ENCODE peak calls at places on chromosomes 3 and 15, in eight cellular contexts. One of them, this sample, is unnamed.

GRCh38 chr3:141261472-141262171 is 30.0 kb downstream of the PXYLP1 start:
- DNase-seq in SK-N-SH: no peak
- DNase-seq in HCT116: no peak
- DNase-seq in MM.1S: no peak
- DNase-seq in hepatocyte: no peak
- DNase-seq in PC-3: no peak
- DNase-seq in neural progenitor cell: no peak
- DNase-seq in GM23338: no peak
- DNase-seq in this sample: peak; percentile 25

GRCh38 chr3:127799476-127800222 is 22.7 kb downstream of the MGLL start:
- DNase-seq in hepatocyte: no peak
- DNase-seq in PC-3: peak; percentile 89
- DNase-seq in MM.1S: no peak
- DNase-seq in GM23338: no peak
- DNase-seq in HCT116: peak; percentile 53
- DNase-seq in SK-N-SH: no peak
- DNase-seq in neural progenitor cell: no peak
- DNase-seq in this sample: peak; percentile 97

GRCh38 chr15:63019539-63020109 is 22.9 kb upstream of the TPM1 start:
- DNase-seq in SK-N-SH: no peak
- DNase-seq in HCT116: peak; percentile 78
- DNase-seq in GM23338: peak; percentile 77
- DNase-seq in neural progenitor cell: peak; percentile 73
- DNase-seq in MM.1S: no peak
- DNase-seq in PC-3: peak; percentile 97
- DNase-seq in hepatocyte: no peak
- DNase-seq in this sample: peak; percentile 71

GRCh38 chr15:75143738-75144334 is 57.8 kb upstream of the C15orf39 start:
- DNase-seq in PC-3: no peak
- DNase-seq in MM.1S: no peak
- DNase-seq in HCT116: no peak
- DNase-seq in neural progenitor cell: no peak
- DNase-seq in SK-N-SH: no peak
- DNase-seq in hepatocyte: no peak
- DNase-seq in GM23338: peak; percentile 51
- DNase-seq in this sample: peak; percentile 14

GRCh38 chr3:143604849-143605660 is 243.2 kb downstream of the SLC9A9 start:
- DNase-seq in PC-3: no peak
- DNase-seq in neural progenitor cell: no peak
- DNase-seq in MM.1S: no peak
- DNase-seq in HCT116: no peak
- DNase-seq in SK-N-SH: no peak
- DNase-seq in GM23338: no peak
- DNase-seq in hepatocyte: no peak
- DNase-seq in this sample: no peak

GRCh38 chr3:161171639-161172552 is 49.2 kb upstream of the NMD3 start:
- DNase-seq in hepatocyte: no peak
- DNase-seq in HCT116: peak; percentile 23
- DNase-seq in SK-N-SH: no peak
- DNase-seq in MM.1S: no peak
- DNase-seq in GM23338: peak; percentile 64
- DNase-seq in neural progenitor cell: peak; percentile 21
- DNase-seq in PC-3: peak; percentile 51
- DNase-seq in this sample: peak; percentile 18

GRCh38 chr15:39455502-39455991 is 125.3 kb upstream of the THBS1 start:
- DNase-seq in GM23338: no peak
- DNase-seq in hepatocyte: peak; percentile 65
- DNase-seq in HCT116: no peak
- DNase-seq in SK-N-SH: peak; percentile 5
- DNase-seq in MM.1S: no peak
- DNase-seq in neural progenitor cell: no peak
- DNase-seq in PC-3: peak; percentile 95
- DNase-seq in this sample: peak; percentile 91

GRCh38 chr15:79523266-79523665 is 91.1 kb downstream of the MINAR1 start:
- DNase-seq in SK-N-SH: peak; percentile 33
- DNase-seq in HCT116: no peak
- DNase-seq in MM.1S: no peak
- DNase-seq in PC-3: no peak
- DNase-seq in hepatocyte: no peak
- DNase-seq in neural progenitor cell: no peak
- DNase-seq in GM23338: no peak
- DNase-seq in this sample: peak; percentile 48

GRCh38 chr3:135924506-135924905 is 41.0 kb upstream of the PPP2R3A start:
- DNase-seq in PC-3: no peak
- DNase-seq in GM23338: no peak
- DNase-seq in neural progenitor cell: no peak
- DNase-seq in hepatocyte: no peak
- DNase-seq in MM.1S: no peak
- DNase-seq in SK-N-SH: no peak
- DNase-seq in HCT116: no peak
- DNase-seq in this sample: no peak

GRCh38 chr3:191721390-191721801 is 260.4 kb downstream of the PYDC2 start:
- DNase-seq in SK-N-SH: no peak
- DNase-seq in PC-3: no peak
- DNase-seq in HCT116: no peak
- DNase-seq in GM23338: no peak
- DNase-seq in neural progenitor cell: no peak
- DNase-seq in MM.1S: no peak
- DNase-seq in hepatocyte: no peak
- DNase-seq in this sample: no peak

GRCh38 chr3:102450976-102451375 is 16.2 kb downstream of the ZPLD1 start:
- DNase-seq in neural progenitor cell: no peak
- DNase-seq in SK-N-SH: no peak
- DNase-seq in GM23338: no peak
- DNase-seq in HCT116: no peak
- DNase-seq in PC-3: peak; percentile 58
- DNase-seq in MM.1S: no peak
- DNase-seq in hepatocyte: no peak
- DNase-seq in this sample: no peak

GRCh38 chr3:183371672-183371968 is 56.8 kb downstream of the MCF2L2 start:
- DNase-seq in neural progenitor cell: no peak
- DNase-seq in MM.1S: no peak
- DNase-seq in HCT116: peak; percentile 15
- DNase-seq in PC-3: peak; percentile 31
- DNase-seq in SK-N-SH: no peak
- DNase-seq in hepatocyte: no peak
- DNase-seq in GM23338: no peak
- DNase-seq in this sample: no peak

GRCh38 chr15:66638377-66638776 is 63.7 kb upstream of the SMAD6 start:
- DNase-seq in hepatocyte: no peak
- DNase-seq in neural progenitor cell: no peak
- DNase-seq in HCT116: no peak
- DNase-seq in GM23338: no peak
- DNase-seq in PC-3: no peak
- DNase-seq in MM.1S: peak; percentile 88
- DNase-seq in SK-N-SH: no peak
- DNase-seq in this sample: no peak

GRCh38 chr3:87167634-87168456 is 59.3 kb upstream of the CHMP2B start:
- DNase-seq in hepatocyte: peak; percentile 66
- DNase-seq in GM23338: peak; percentile 71
- DNase-seq in HCT116: peak; percentile 46
- DNase-seq in MM.1S: peak; percentile 71
- DNase-seq in PC-3: peak; percentile 84
- DNase-seq in SK-N-SH: peak; percentile 1
- DNase-seq in neural progenitor cell: peak; percentile 60
- DNase-seq in this sample: peak; percentile 70

GRCh38 chr3:39671116-39671515 is 138.3 kb upstream of the MYRIP start:
- DNase-seq in SK-N-SH: no peak
- DNase-seq in MM.1S: no peak
- DNase-seq in HCT116: no peak
- DNase-seq in PC-3: no peak
- DNase-seq in neural progenitor cell: no peak
- DNase-seq in hepatocyte: no peak
- DNase-seq in GM23338: no peak
- DNase-seq in this sample: peak; percentile 60

GRCh38 chr3:177381070-177381469 is 183.8 kb upstream of the TBL1XR1 start:
- DNase-seq in hepatocyte: no peak
- DNase-seq in GM23338: no peak
- DNase-seq in MM.1S: no peak
- DNase-seq in PC-3: no peak
- DNase-seq in HCT116: no peak
- DNase-seq in neural progenitor cell: no peak
- DNase-seq in SK-N-SH: no peak
- DNase-seq in this sample: no peak

GRCh38 chr3:177382944-177383343 is 185.7 kb upstream of the TBL1XR1 start:
- DNase-seq in neural progenitor cell: no peak
- DNase-seq in SK-N-SH: no peak
- DNase-seq in PC-3: no peak
- DNase-seq in GM23338: no peak
- DNase-seq in MM.1S: no peak
- DNase-seq in hepatocyte: no peak
- DNase-seq in HCT116: no peak
- DNase-seq in this sample: no peak

GRCh38 chr3:177388209-177388608 is 190.9 kb upstream of the TBL1XR1 start:
- DNase-seq in MM.1S: no peak
- DNase-seq in GM23338: no peak
- DNase-seq in neural progenitor cell: no peak
- DNase-seq in SK-N-SH: no peak
- DNase-seq in HCT116: no peak
- DNase-seq in hepatocyte: no peak
- DNase-seq in PC-3: no peak
- DNase-seq in this sample: no peak

GRCh38 chr3:177385186-177385585 is 187.9 kb upstream of the TBL1XR1 start:
- DNase-seq in hepatocyte: no peak
- DNase-seq in HCT116: no peak
- DNase-seq in GM23338: no peak
- DNase-seq in PC-3: no peak
- DNase-seq in MM.1S: no peak
- DNase-seq in neural progenitor cell: no peak
- DNase-seq in SK-N-SH: no peak
- DNase-seq in this sample: no peak

DNA sequence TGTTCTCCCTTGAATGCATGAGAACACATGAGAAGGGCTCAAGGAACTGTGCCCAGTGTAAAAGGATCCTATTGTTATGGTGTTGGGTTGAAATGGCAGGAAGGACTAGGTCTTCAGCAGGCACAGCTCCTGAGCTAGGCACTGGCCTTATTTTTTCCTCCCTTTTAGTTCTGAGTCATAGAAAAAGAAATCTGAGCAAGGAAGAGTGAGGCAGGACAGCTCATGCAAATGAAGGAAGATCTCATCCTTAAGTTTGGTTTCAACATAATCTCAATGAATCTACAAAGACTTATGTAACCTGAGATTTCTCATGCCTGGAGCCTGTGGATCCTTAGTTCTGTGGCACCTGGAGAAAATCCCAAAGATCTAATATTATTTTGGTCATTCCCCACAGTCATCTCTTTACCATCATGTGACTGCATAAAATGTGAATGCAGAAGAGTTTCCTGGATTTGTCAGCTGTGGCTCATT is 188.6 kb upstream of the TBL1XR1 start:
- DNase-seq in SK-N-SH: no peak
- DNase-seq in GM23338: no peak
- DNase-seq in neural progenitor cell: no peak
- DNase-seq in hepatocyte: no peak
- DNase-seq in PC-3: peak; percentile 39
- DNase-seq in HCT116: no peak
- DNase-seq in MM.1S: no peak
- DNase-seq in this sample: peak; percentile 85
- TF ChIP-seq EZH2phosphoT487 in SK-N-SH: no peak
- TF ChIP-seq EZH2phosphoT487 in GM23338: no peak
- TF ChIP-seq EZH2phosphoT487 in neural progenitor cell: no peak
- TF ChIP-seq EZH2phosphoT487 in hepatocyte: no peak
- TF ChIP-seq EZH2phosphoT487 in PC-3: no peak
- TF ChIP-seq EZH2phosphoT487 in HCT116: no peak
- TF ChIP-seq EZH2phosphoT487 in MM.1S: no peak
- TF ChIP-seq EZH2phosphoT487 in this sample: no peak

GRCh38 chr3:45034612-45035252 is 8.6 kb downstream of the CLEC3B start:
- DNase-seq in neural progenitor cell: no peak
- DNase-seq in SK-N-SH: no peak
- DNase-seq in hepatocyte: no peak
- DNase-seq in HCT116: no peak
- DNase-seq in MM.1S: peak; percentile 80
- DNase-seq in GM23338: no peak
- DNase-seq in PC-3: no peak
- DNase-seq in this sample: no peak
- H3K27me3 ChIP-seq in neural progenitor cell: peaks cover 53% of the 10 kb centered on the region
- H3K27me3 ChIP-seq in SK-N-SH: no peaks in the 10 kb centered on the region
- H3K27me3 ChIP-seq in hepatocyte: peaks cover 13% of the 10 kb centered on the region
- H3K27me3 ChIP-seq in HCT116: no peaks in the 10 kb centered on the region
- H3K27me3 ChIP-seq in MM.1S: no peaks in the 10 kb centered on the region
- H3K27me3 ChIP-seq in GM23338: peaks cover 40% of the 10 kb centered on the region
- H3K27me3 ChIP-seq in PC-3: no peaks in the 10 kb centered on the region
- H3K27me3 ChIP-seq in this sample: no peaks in the 10 kb centered on the region

GRCh38 chr3:118980832-118981231 is 53.8 kb downstream of the IGSF11 start:
- DNase-seq in neural progenitor cell: no peak
- DNase-seq in MM.1S: no peak
- DNase-seq in HCT116: no peak
- DNase-seq in SK-N-SH: no peak
- DNase-seq in PC-3: no peak
- DNase-seq in hepatocyte: no peak
- DNase-seq in GM23338: no peak
- DNase-seq in this sample: no peak
- TF ChIP-seq EZH2phosphoT487 in neural progenitor cell: no peak
- TF ChIP-seq EZH2phosphoT487 in MM.1S: no peak
- TF ChIP-seq EZH2phosphoT487 in HCT116: no peak
- TF ChIP-seq EZH2phosphoT487 in SK-N-SH: no peak
- TF ChIP-seq EZH2phosphoT487 in PC-3: no peak
- TF ChIP-seq EZH2phosphoT487 in hepatocyte: no peak
- TF ChIP-seq EZH2phosphoT487 in GM23338: no peak
- TF ChIP-seq EZH2phosphoT487 in this sample: no peak

GRCh38 chr3:10937141-10937825 is 55.3 kb upstream of the SLC6A1 start:
- DNase-seq in SK-N-SH: no peak
- DNase-seq in hepatocyte: no peak
- DNase-seq in neural progenitor cell: no peak
- DNase-seq in HCT116: no peak
- DNase-seq in PC-3: no peak
- DNase-seq in MM.1S: no peak
- DNase-seq in GM23338: no peak
- DNase-seq in this sample: no peak

GRCh38 chr3:10941972-10942371 is 50.6 kb upstream of the SLC6A1 start:
- DNase-seq in neural progenitor cell: peak; percentile 35
- DNase-seq in PC-3: peak; percentile 68
- DNase-seq in hepatocyte: no peak
- DNase-seq in GM23338: peak; percentile 51
- DNase-seq in SK-N-SH: no peak
- DNase-seq in MM.1S: no peak
- DNase-seq in HCT116: no peak
- DNase-seq in this sample: peak; percentile 19

GRCh38 chr3:10940106-10940505 is 52.4 kb upstream of the SLC6A1 start:
- DNase-seq in PC-3: peak; percentile 14
- DNase-seq in hepatocyte: no peak
- DNase-seq in SK-N-SH: no peak
- DNase-seq in HCT116: no peak
- DNase-seq in MM.1S: no peak
- DNase-seq in GM23338: no peak
- DNase-seq in neural progenitor cell: no peak
- DNase-seq in this sample: no peak

GRCh38 chr3:10936686-10937085 is 55.9 kb upstream of the SLC6A1 start:
- DNase-seq in GM23338: no peak
- DNase-seq in SK-N-SH: no peak
- DNase-seq in MM.1S: no peak
- DNase-seq in PC-3: no peak
- DNase-seq in HCT116: no peak
- DNase-seq in neural progenitor cell: no peak
- DNase-seq in hepatocyte: no peak
- DNase-seq in this sample: no peak

DNA sequence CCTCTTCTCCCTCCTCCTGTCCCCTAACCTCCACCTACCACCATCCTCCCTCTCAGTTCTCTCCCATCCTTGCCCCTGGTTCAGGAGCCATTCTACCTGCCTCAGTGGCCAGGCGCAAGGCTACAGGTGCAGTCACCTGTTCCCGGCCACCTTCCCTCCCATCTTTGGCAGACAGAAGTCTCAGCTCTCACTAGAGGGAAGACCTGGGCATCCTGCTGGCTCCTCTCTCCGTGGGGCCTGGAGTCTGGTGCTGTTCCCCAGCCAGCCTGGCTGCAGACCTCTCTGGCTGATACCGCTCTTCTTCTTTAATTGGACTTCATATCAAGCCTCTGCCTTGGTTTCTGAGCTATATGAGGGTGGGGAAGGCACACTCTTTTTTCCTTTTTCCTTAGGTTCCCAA is 53.0 kb upstream of the SLC6A1 start:
- DNase-seq in GM23338: no peak
- DNase-seq in MM.1S: no peak
- DNase-seq in HCT116: no peak
- DNase-seq in hepatocyte: no peak
- DNase-seq in SK-N-SH: no peak
- DNase-seq in neural progenitor cell: no peak
- DNase-seq in PC-3: no peak
- DNase-seq in this sample: no peak
- H3K27me3 ChIP-seq in GM23338: no peaks in the 10 kb centered on the region
- H3K27me3 ChIP-seq in MM.1S: peaks cover 55% of the 10 kb centered on the region
- H3K27me3 ChIP-seq in HCT116: peaks cover 10% of the 10 kb centered on the region
- H3K27me3 ChIP-seq in hepatocyte: no peaks in the 10 kb centered on the region
- H3K27me3 ChIP-seq in SK-N-SH: no peaks in the 10 kb centered on the region
- H3K27me3 ChIP-seq in neural progenitor cell: no peaks in the 10 kb centered on the region
- H3K27me3 ChIP-seq in PC-3: no peaks in the 10 kb centered on the region
- H3K27me3 ChIP-seq in this sample: peaks cover 27% of the 10 kb centered on the region